ENCODE peak calls at places on chromosomes 5 and 9, in seven cellular contexts. L, J, G, U, A, C and Z are unnamed samples.

GRCh38 chr5:153490124-153491085 is at the start of gene GRIA1:
- DNase-seq in L (peak; percentile 85), J (no peak), G (no peak), U (peak; percentile 38), A (no peak), C (no peak), Z (no peak)

GRCh38 chr9:121895836-121896544 is 197.1 kb downstream of the TTLL11 start:
- DNase-seq in L (no peak), J (no peak), G (peak; percentile 49), U (no peak), A (no peak), C (peak; percentile 26), Z (no peak)

GRCh38 chr5:154513669-154514084 is 35.6 kb upstream of the HAND1 start:
- DNase-seq in L (no peak), J (no peak), G (no peak), U (no peak), A (no peak), C (no peak), Z (no peak)

GRCh38 chr9:121404906-121405305 is 34.9 kb upstream of the STOM start:
- DNase-seq in L (no peak), J (no peak), G (no peak), U (no peak), A (no peak), C (no peak), Z (no peak)

GRCh38 chr5:139649082-139649991 is 1.2 kb downstream of the CXXC5 start:
- DNase-seq in L (no peak), J (no peak), G (peak; percentile 47), U (peak; percentile 63), A (peak; percentile 55), C (peak; percentile 34), Z (no peak)

GRCh38 chr9:13377286-13377925 is 97.9 kb upstream of the MPDZ start:
- DNase-seq in L (no peak), J (no peak), G (no peak), U (no peak), A (no peak), C (no peak), Z (no peak)

GRCh38 chr9:36840895-36841536 is 193.1 kb downstream of the PAX5 start:
- DNase-seq in L (no peak), J (no peak), G (no peak), U (no peak), A (no peak), C (no peak), Z (no peak)

GRCh38 chr5:61933787-61934626 is 372.0 kb upstream of the KIF2A start:
- DNase-seq in L (no peak), J (peak; percentile 34), G (peak; percentile 74), U (peak; percentile 75), A (no peak), C (no peak), Z (peak; percentile 13)

GRCh38 chr5:115625579-115626443 is at the start of gene TMED7:
- DNase-seq in L (peak; percentile 100), J (peak; percentile 96), G (peak; percentile 100), U (peak; percentile 100), A (peak; percentile 100), C (peak; percentile 100), Z (peak; percentile 88)

GRCh38 chr5:23977996-23978395 is 470.6 kb downstream of the PRDM9 start:
- DNase-seq in L (no peak), J (no peak), G (no peak), U (peak; percentile 80), A (no peak), C (no peak), Z (peak; percentile 54)

GRCh38 chr5:14914193-14914592 is 42.6 kb upstream of the ANKH start:
- DNase-seq in L (no peak), J (no peak), G (no peak), U (no peak), A (no peak), C (no peak), Z (no peak)

GRCh38 chr5:148583421-148583965 is 70.8 kb downstream of the HTR4 start:
- DNase-seq in L (no peak), J (no peak), G (no peak), U (no peak), A (no peak), C (no peak), Z (no peak)

GRCh38 chr5:10460252-10460906 is 18.7 kb downstream of the ROPN1L start:
- DNase-seq in L (no peak), J (no peak), G (peak; percentile 39), U (no peak), A (peak; percentile 44), C (peak; percentile 87), Z (no peak)

GRCh38 chr5:150113047-150113744 is 26.8 kb upstream of the CSF1R start:
- DNase-seq in L (peak; percentile 92), J (no peak), G (no peak), U (peak; percentile 67), A (no peak), C (no peak), Z (no peak)

GRCh38 chr5:172559004-172559932 is 81.8 kb upstream of the NEURL1B start:
- DNase-seq in L (peak; percentile 95), J (peak; percentile 6), G (no peak), U (peak; percentile 38), A (peak; percentile 57), C (peak; percentile 71), Z (no peak)

GRCh38 chr9:26893030-26893676 is 551 bp upstream of the CAAP1 start:
- DNase-seq in L (no peak), J (no peak), G (no peak), U (no peak), A (no peak), C (no peak), Z (no peak)

GRCh38 chr5:147809830-147810666 is 21.4 kb downstream of the SPINK1 start:
- DNase-seq in L (no peak), J (no peak), G (no peak), U (no peak), A (no peak), C (no peak), Z (no peak)

GRCh38 chr5:145471831-145472616 is 363.1 kb downstream of the PRELID2 start:
- DNase-seq in L (no peak), J (no peak), G (peak; percentile 28), U (peak; percentile 13), A (no peak), C (no peak), Z (no peak)

GRCh38 chr5:32791536-32792240 is 80.6 kb downstream of the NPR3 start:
- DNase-seq in L (no peak), J (no peak), G (no peak), U (no peak), A (no peak), C (no peak), Z (no peak)

GRCh38 chr5:2756764-2757163 is 5.3 kb upstream of the IRX2 start:
- DNase-seq in L (peak; percentile 68), J (no peak), G (no peak), U (peak; percentile 29), A (no peak), C (no peak), Z (no peak)

GRCh38 chr5:123617561-123617960 is 105.6 kb downstream of the CSNK1G3 start:
- DNase-seq in L (no peak), J (no peak), G (no peak), U (no peak), A (no peak), C (no peak), Z (no peak)

GRCh38 chr9:126853667-126854066 is 6.8 kb upstream of the ZBTB34 start:
- DNase-seq in L (no peak), J (no peak), G (no peak), U (no peak), A (no peak), C (no peak), Z (no peak)
- H3K27ac ChIP-seq in L (no peak overlapping the region), J (no peak overlapping the region), G (no peak overlapping the region), U (no peak overlapping the region), A (no peak overlapping the region), C (no peak overlapping the region), Z (no peak overlapping the region)

GRCh38 chr5:476102-476813 is 33.3 kb downstream of the EXOC3 start:
- DNase-seq in L (no peak), J (no peak), G (no peak), U (no peak), A (no peak), C (no peak), Z (no peak)

GRCh38 chr5:473344-474192 is 30.6 kb downstream of the EXOC3 start:
- DNase-seq in L (no peak), J (no peak), G (no peak), U (peak; percentile 69), A (peak; percentile 45), C (peak; percentile 41), Z (no peak)

GRCh38 chr5:475704-476101 is 32.7 kb downstream of the EXOC3 start:
- DNase-seq in L (no peak), J (no peak), G (no peak), U (no peak), A (no peak), C (no peak), Z (no peak)

GRCh38 chr5:476814-477175 is 33.8 kb downstream of the EXOC3 start:
- DNase-seq in L (no peak), J (no peak), G (no peak), U (no peak), A (no peak), C (no peak), Z (no peak)

DNA sequence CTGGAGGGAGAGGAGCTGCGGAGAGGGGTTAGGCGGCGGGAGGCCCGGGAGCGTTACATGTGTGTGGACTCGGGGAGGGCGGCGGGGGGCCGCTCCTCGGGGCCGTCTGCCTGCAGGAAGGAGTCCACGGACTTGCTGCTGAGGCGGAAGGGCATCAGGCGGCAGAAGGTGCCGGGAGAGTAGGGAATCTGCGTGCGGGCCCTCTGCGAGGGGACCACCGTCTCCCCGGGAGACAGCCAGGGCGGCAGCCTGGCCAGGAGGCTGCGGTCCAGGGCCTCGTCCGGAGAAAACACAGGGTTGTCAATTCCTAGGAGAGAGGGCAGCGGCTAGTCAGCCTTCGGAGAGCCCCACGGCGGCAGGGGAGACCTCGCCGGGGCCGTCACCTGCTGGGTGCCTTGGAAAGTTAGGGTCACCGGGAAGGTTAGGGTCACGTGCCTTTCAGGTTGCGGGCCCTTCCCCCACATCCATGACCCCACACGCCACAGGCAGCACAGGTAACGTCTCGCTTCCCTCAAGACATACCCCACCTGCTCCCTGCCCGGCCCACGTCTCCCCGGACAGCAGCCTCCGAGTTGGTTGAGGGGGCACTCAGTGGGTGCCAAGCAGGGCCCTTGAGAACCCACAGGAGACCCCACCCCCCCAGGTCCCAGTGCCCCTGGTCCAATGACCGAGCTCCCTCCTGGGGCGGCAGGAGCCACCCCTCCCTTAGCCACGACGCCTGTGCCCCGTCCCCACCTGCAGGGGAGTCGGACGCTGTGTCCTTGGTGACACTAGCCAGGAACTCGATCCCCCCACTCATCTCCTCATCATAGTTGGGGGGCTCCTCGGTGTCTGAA is 32.1 kb downstream of the EXOC3 start:
- DNase-seq in L (no peak), J (no peak), G (no peak), U (no peak), A (peak; percentile 31), C (peak; percentile 18), Z (no peak)
- H3K4me3 ChIP-seq in L (peak overlapping the region; percentile 96), J (no peak overlapping the region), G (no peak overlapping the region), U (no peak overlapping the region), A (peak overlapping the region; percentile 89), C (peak overlapping the region; percentile 99), Z (peak overlapping the region; percentile 31)

GRCh38 chr5:175655411-175655810 is 2.5 kb upstream of the HRH2 start:
- DNase-seq in L (no peak), J (no peak), G (no peak), U (no peak), A (no peak), C (no peak), Z (no peak)
- H3K4me1 ChIP-seq in L (peaks cover 5% of the 10 kb centered on the region), J (no peaks in the 10 kb centered on the region), G (no peaks in the 10 kb centered on the region), U (no peaks in the 10 kb centered on the region), A (no peaks in the 10 kb centered on the region), C (peaks cover 29% of the 10 kb centered on the region), Z (no peaks in the 10 kb centered on the region)

GRCh38 chr9:109251776-109252106 is 69.1 kb downstream of the EPB41L4B start:
- DNase-seq in L (no peak), J (no peak), G (no peak), U (no peak), A (no peak), C (no peak), Z (no peak)
- H3K27ac ChIP-seq in L (no peak overlapping the region), J (no peak overlapping the region), G (peak overlapping the region; percentile 79), U (peak overlapping the region; percentile 84), A (peak overlapping the region; percentile 64), C (peak overlapping the region; percentile 53), Z (no peak overlapping the region)